ENCODE peak calls at places on chromosomes 16 and 17, in nine cellular contexts. H is heart right ventricle, S is lung, P is ovary, T is OCI-LY7, E is left ventricle myocardium inferior, A is lower lobe of right lung, Q is esophagus squamous epithelium, F is IMR-90. W is an unnamed sample.
A peak's percentile ranks its signal among the peaks of the same experiment; 100 is the strongest.

GRCh38 chr16:72926671-72927070 is 121.3 kb downstream of the ZFHX3 start:
- DNase-seq in Q (no peak), A (no peak), P (no peak), E (no peak), S (no peak), H (no peak), T (no peak), F (no peak), W (no peak)

GRCh38 chr17:29870836-29871430 is 59.1 kb downstream of the SSH2 start:
- DNase-seq in A (no peak), Q (no peak), H (no peak), P (no peak), F (no peak), S (no peak), E (no peak), T (no peak), W (no peak)

GRCh38 chr16:23807028-23807427 is 28.8 kb upstream of the PRKCB start:
- DNase-seq in P (no peak), A (peak; percentile 45), E (no peak), S (peak; percentile 29), T (peak; percentile 77), H (no peak), F (no peak), Q (no peak), W (no peak)

GRCh38 chr17:4368341-4368740 is 1.9 kb upstream of the UBE2G1 start:
- DNase-seq in P (no peak), H (no peak), A (no peak), Q (no peak), S (no peak), T (peak; percentile 56), E (no peak), F (no peak), W (no peak)

GRCh38 chr16:22092143-22092933 is at the start of gene VWA3A:
- DNase-seq in S (no peak), H (no peak), E (no peak), P (no peak), T (no peak), Q (no peak), A (no peak), F (peak; percentile 64), W (no peak)

GRCh38 chr17:51707216-51707615 is 446.9 kb downstream of the UTP18 start:
- DNase-seq in E (no peak), T (no peak), Q (no peak), P (no peak), H (no peak), F (no peak), A (no peak), S (no peak), W (no peak)

GRCh38 chr17:32520737-32521399 is 34.1 kb downstream of the CDK5R1 start:
- DNase-seq in Q (no peak), F (no peak), H (no peak), A (no peak), T (no peak), S (no peak), P (no peak), E (no peak), W (no peak)

GRCh38 chr17:76446449-76447231 is 6.3 kb downstream of the UBE2O start:
- DNase-seq in P (no peak), Q (no peak), T (no peak), F (peak; percentile 92), A (no peak), H (no peak), E (no peak), S (peak; percentile 61), W (no peak)

GRCh38 chr16:72291531-72291981 is 119.6 kb upstream of the PMFBP1 start:
- DNase-seq in Q (no peak), A (no peak), E (no peak), T (no peak), P (no peak), S (no peak), F (peak; percentile 94), H (no peak), W (no peak)

GRCh38 chr17:78324391-78325075 is 35.3 kb downstream of the SOCS3 start:
- DNase-seq in Q (no peak), S (peak; percentile 56), H (peak; percentile 89), P (peak; percentile 89), T (no peak), E (peak; percentile 91), A (peak; percentile 81), F (peak; percentile 89), W (no peak)

GRCh38 chr17:4515501-4515900 is 16.8 kb downstream of the SPNS2 start:
- DNase-seq in Q (no peak), E (no peak), P (no peak), A (no peak), F (no peak), T (no peak), H (no peak), S (no peak), W (no peak)

GRCh38 chr17:80678621-80679020 is 134.0 kb downstream of the RPTOR start:
- DNase-seq in H (no peak), Q (no peak), F (peak; percentile 91), A (no peak), E (no peak), S (no peak), T (no peak), P (no peak), W (no peak)

GRCh38 chr16:1688807-1689560 is 10.9 kb downstream of the JPT2 start:
- DNase-seq in T (no peak), H (no peak), F (no peak), Q (no peak), A (peak; percentile 71), E (no peak), S (peak; percentile 46), P (no peak), W (no peak)

GRCh38 chr17:28899212-28899815 is 1.8 kb upstream of the FLOT2 start:
- DNase-seq in P (no peak), F (no peak), A (no peak), H (no peak), E (no peak), T (no peak), Q (no peak), S (no peak), W (no peak)

GRCh38 chr17:27634026-27634335 is 3.0 kb downstream of the LGALS9 start:
- DNase-seq in H (no peak), T (no peak), S (no peak), P (no peak), E (no peak), A (no peak), Q (no peak), F (no peak), W (no peak)

GRCh38 chr17:45227631-45228120 is 6.0 kb downstream of the FMNL1 start:
- DNase-seq in F (no peak), Q (no peak), T (peak; percentile 25), E (no peak), H (no peak), S (no peak), P (no peak), A (no peak), W (no peak)

GRCh38 chr17:58339775-58340622 is 11.4 kb upstream of the TSPOAP1 start:
- DNase-seq in F (no peak), P (no peak), A (no peak), T (peak; percentile 42), S (no peak), E (no peak), Q (no peak), H (no peak), W (no peak)

GRCh38 chr17:48373130-48373844 is 56.7 kb downstream of the SKAP1 start:
- DNase-seq in P (no peak), A (no peak), H (no peak), F (no peak), Q (no peak), S (no peak), E (no peak), T (no peak), W (no peak)

DNA sequence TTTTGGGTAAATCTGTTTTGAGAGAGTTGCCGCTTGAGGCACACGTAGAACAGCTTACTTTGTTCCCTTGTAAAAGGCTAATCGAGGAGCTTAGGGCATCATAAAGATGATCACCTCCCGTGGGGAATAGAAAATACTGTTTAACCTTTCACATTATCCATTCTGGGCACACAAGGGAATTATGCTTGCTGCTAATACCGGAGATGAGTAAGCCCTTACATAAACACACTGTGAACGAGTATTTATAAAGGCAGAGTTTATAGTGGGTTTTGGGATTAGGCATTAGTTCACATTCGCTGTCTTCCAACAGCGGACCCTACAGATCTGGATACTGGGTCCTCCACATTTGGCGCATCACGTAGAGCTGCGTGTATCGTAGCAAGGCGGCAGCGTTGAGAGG is 51.2 kb upstream of the CNTNAP4 start:
- DNase-seq in Q (no peak), F (no peak), A (no peak), H (no peak), P (no peak), E (no peak), T (no peak), S (no peak), W (no peak)
- H3K9me3 ChIP-seq in Q (no peaks in the 10 kb centered on the region), F (no peaks in the 10 kb centered on the region), A (no peaks in the 10 kb centered on the region), H (no peaks in the 10 kb centered on the region), P (no peaks in the 10 kb centered on the region), E (no peaks in the 10 kb centered on the region), T (no peaks in the 10 kb centered on the region), S (no peaks in the 10 kb centered on the region), W (no peaks in the 10 kb centered on the region)

DNA sequence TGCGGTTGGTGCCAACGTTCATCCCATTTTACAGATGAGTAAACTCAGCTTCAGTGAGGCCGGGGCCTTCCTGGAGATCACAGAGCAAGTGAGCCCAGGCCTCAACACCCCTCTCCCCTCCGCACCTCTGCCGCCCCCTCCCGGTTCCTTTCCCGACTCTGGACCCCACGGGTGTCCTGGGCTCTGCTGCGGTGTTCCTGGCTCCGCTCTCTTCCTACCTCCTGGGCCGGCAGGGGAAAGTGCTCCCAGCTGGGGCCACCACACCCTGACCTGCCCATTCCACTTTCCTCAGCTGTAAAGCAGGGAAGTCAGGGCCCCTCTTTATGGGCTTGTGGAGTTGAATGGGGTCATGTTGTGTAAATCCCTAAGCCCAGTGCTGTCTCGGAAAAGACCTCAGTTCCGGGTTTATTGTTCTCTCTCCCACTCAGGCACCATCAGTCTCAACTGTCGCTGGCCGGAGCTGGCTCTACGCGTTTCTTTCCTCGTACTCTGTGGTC is 21.9 kb upstream of the ACSF3 start:
- DNase-seq in P (no peak), T (no peak), E (no peak), F (no peak), Q (no peak), A (no peak), S (no peak), H (no peak), W (no peak)
- H3K9me3 ChIP-seq in P (no peaks in the 10 kb centered on the region), T (peaks cover 6% of the 10 kb centered on the region), E (no peaks in the 10 kb centered on the region), F (peaks cover 2% of the 10 kb centered on the region), Q (no peaks in the 10 kb centered on the region), A (no peaks in the 10 kb centered on the region), S (no peaks in the 10 kb centered on the region), H (no peaks in the 10 kb centered on the region), W (no peaks in the 10 kb centered on the region)

GRCh38 chr16:35557731-35558130 is 2098.3 kb downstream of the TP53TG3F start:
- DNase-seq in F (no peak), H (no peak), E (no peak), S (no peak), T (no peak), Q (no peak), P (no peak), A (no peak), W (no peak)
- H3K9me3 ChIP-seq in F (peaks cover 11% of the 10 kb centered on the region), H (no peaks in the 10 kb centered on the region), E (no peaks in the 10 kb centered on the region), S (no peaks in the 10 kb centered on the region), T (no peaks in the 10 kb centered on the region), Q (no peaks in the 10 kb centered on the region), P (no peaks in the 10 kb centered on the region), A (no peaks in the 10 kb centered on the region), W (no peaks in the 10 kb centered on the region)

DNA sequence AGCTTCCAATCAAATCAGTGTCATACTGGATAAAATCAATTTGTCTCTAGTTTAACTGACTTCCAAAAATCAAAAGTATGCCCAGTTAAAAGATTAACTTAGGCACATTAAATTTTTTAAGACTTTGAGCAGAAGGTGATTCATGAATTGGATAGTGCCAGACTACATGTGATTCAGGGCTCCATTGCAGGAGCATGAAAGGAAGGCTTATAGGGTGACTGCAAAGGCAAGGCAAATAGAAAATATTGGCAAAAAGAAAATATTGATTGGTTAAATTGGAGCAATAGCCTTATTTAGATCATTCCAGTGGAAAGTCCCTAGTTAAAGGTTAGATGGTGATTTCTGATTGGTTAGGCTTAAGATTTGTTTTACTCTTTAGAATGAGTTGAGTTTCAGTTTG is 223.9 kb upstream of the ERCC4 start:
- DNase-seq in H (no peak), F (no peak), P (no peak), E (no peak), T (no peak), Q (no peak), S (no peak), A (no peak), W (no peak)
- H3K9me3 ChIP-seq in H (peaks cover 39% of the 10 kb centered on the region), F (peaks cover 6% of the 10 kb centered on the region), P (no peaks in the 10 kb centered on the region), E (peaks cover 56% of the 10 kb centered on the region), T (peaks cover 14% of the 10 kb centered on the region), Q (peaks cover 4% of the 10 kb centered on the region), S (peaks cover 15% of the 10 kb centered on the region), A (peaks cover 25% of the 10 kb centered on the region), W (no peaks in the 10 kb centered on the region)

W was measured in T-helper 17 cell.